ENCODE peak calls at places on chromosome 2, in ten cellular contexts. A, U, P, R, V, J, T, Q, M and D are unnamed samples.

GRCh38 chr2:54088191-54088634 is 27.2 kb upstream of the ACYP2 start:
- DNase-seq in A (peak), P (no peak), T (no peak), R (no peak), Q (no peak), M (no peak), U (no peak), V (no peak), J (no peak), D (no peak)

GRCh38 chr2:112486895-112487294 is 4.9 kb downstream of the TTL start:
- DNase-seq in T (no peak), J (no peak), R (no peak), Q (no peak), V (no peak), P (no peak), A (no peak), M (no peak), U (no peak), D (no peak)

GRCh38 chr2:54149623-54150501 is 34.4 kb downstream of the ACYP2 start:
- DNase-seq in V (no peak), Q (no peak), U (no peak), M (no peak), T (no peak), P (no peak), J (no peak), A (no peak), R (no peak), D (no peak)

GRCh38 chr2:206004004-206004693 is 81.8 kb downstream of the INO80D start:
- DNase-seq in V (no peak), P (peak), M (peak), T (no peak), J (no peak), A (peak), Q (no peak), U (no peak), R (peak), D (peak)

GRCh38 chr2:29950432-29950943 is 29.1 kb upstream of the ALK start:
- DNase-seq in T (no peak), J (no peak), P (no peak), R (no peak), U (no peak), Q (no peak), M (no peak), V (no peak), A (no peak), D (no peak)

GRCh38 chr2:223537669-223538601 is 64.2 kb downstream of the SCG2 start:
- DNase-seq in U (no peak), P (peak), T (no peak), A (no peak), M (no peak), V (no peak), Q (no peak), R (no peak), J (no peak), D (no peak)

GRCh38 chr2:98483257-98483861 is 38.7 kb downstream of the INPP4A start:
- DNase-seq in Q (no peak), V (no peak), A (no peak), P (no peak), M (no peak), U (no peak), R (no peak), J (no peak), T (peak), D (no peak)

GRCh38 chr2:201978988-201979387 is 54.7 kb upstream of the FZD7 start:
- DNase-seq in U (no peak), P (no peak), Q (no peak), R (no peak), T (peak), V (no peak), J (no peak), A (no peak), M (no peak), D (no peak)

GRCh38 chr2:195573314-195573713 is 83.7 kb upstream of the SLC39A10 start:
- DNase-seq in Q (no peak), U (no peak), P (no peak), J (no peak), A (no peak), V (no peak), M (no peak), T (no peak), R (no peak), D (no peak)

GRCh38 chr2:146804288-146804687 is 1040.5 kb upstream of the ACVR2A start:
- DNase-seq in Q (no peak), J (no peak), P (no peak), A (no peak), V (no peak), M (no peak), U (no peak), T (no peak), R (no peak), D (no peak)

GRCh38 chr2:29305762-29306161 is 190.5 kb downstream of the CLIP4 start:
- DNase-seq in P (no peak), Q (no peak), V (no peak), A (no peak), M (no peak), R (no peak), U (no peak), T (no peak), J (no peak), D (no peak)

GRCh38 chr2:85719609-85720240 is 25.6 kb downstream of the GNLY start:
- DNase-seq in Q (no peak), A (no peak), J (no peak), V (no peak), T (no peak), P (no peak), R (no peak), U (no peak), M (no peak), D (no peak)

GRCh38 chr2:205274801-205275200 is 407.5 kb upstream of the NRP2 start:
- DNase-seq in T (no peak), R (no peak), A (no peak), Q (no peak), U (no peak), P (no peak), J (no peak), V (no peak), M (no peak), D (no peak)

GRCh38 chr2:30232801-30233130 is 1.4 kb downstream of the LBH start:
- DNase-seq in R (no peak), M (no peak), T (no peak), Q (no peak), U (peak), V (peak), P (no peak), A (no peak), J (no peak), D (peak)

GRCh38 chr2:171824086-171824485 is 70.0 kb downstream of the SLC25A12 start:
- DNase-seq in Q (no peak), T (no peak), U (no peak), V (no peak), P (no peak), R (no peak), M (no peak), J (no peak), A (no peak), D (no peak)

GRCh38 chr2:240402566-240403295 is 32.7 kb upstream of the GPC1 start:
- DNase-seq in J (peak), Q (peak), P (no peak), M (no peak), R (no peak), T (peak), V (no peak), A (no peak), U (no peak), D (no peak)

GRCh38 chr2:172888704-172889103 is 153.1 kb downstream of the RAPGEF4 start:
- DNase-seq in R (peak), U (no peak), V (no peak), P (no peak), Q (no peak), T (no peak), A (no peak), M (no peak), J (no peak), D (no peak)

GRCh38 chr2:236972491-236973379 is 113.0 kb upstream of the COPS8 start:
- DNase-seq in R (no peak), A (no peak), M (no peak), T (peak), V (no peak), J (peak), P (peak), Q (no peak), U (peak), D (peak)

GRCh38 chr2:84939426-84940087 is 31.4 kb upstream of the KCMF1 start:
- DNase-seq in M (no peak), J (no peak), Q (peak), T (peak), P (no peak), U (no peak), R (no peak), A (no peak), V (no peak), D (peak)

GRCh38 chr2:9674931-9675330 is 44.1 kb upstream of the YWHAQ start:
- DNase-seq in P (no peak), V (no peak), T (no peak), M (no peak), J (no peak), U (no peak), A (no peak), R (no peak), Q (no peak), D (no peak)

GRCh38 chr2:196590286-196590685 is 49.2 kb upstream of the CCDC150 start:
- DNase-seq in V (no peak), Q (no peak), A (no peak), P (no peak), J (no peak), T (no peak), R (no peak), M (no peak), U (no peak), D (no peak)

GRCh38 chr2:99554238-99554637 is 64.4 kb upstream of the REV1 start:
- DNase-seq in R (no peak), U (no peak), Q (no peak), A (peak), M (peak), P (no peak), V (no peak), T (no peak), J (no peak), D (no peak)
- TF ChIP-seq EP300 in R (no peak), U (no peak), Q (no peak), A (no peak), M (no peak), P (no peak), V (no peak), T (no peak), J (no peak), D (no peak)

GRCh38 chr2:238339814-238340213 is 19.5 kb downstream of the TRAF3IP1 start:
- DNase-seq in A (no peak), P (peak), T (no peak), V (no peak), J (no peak), Q (no peak), M (no peak), R (peak), U (peak), D (peak)
- TF ChIP-seq CTCF in A (no peak), P (peak), T (no peak), V (no peak), J (no peak), Q (no peak), M (no peak), R (no peak), U (peak), D (peak)

GRCh38 chr2:217291259-217291658 is 431.4 kb upstream of the TNP1 start:
- DNase-seq in J (no peak), U (no peak), V (no peak), M (no peak), T (no peak), R (no peak), Q (no peak), A (no peak), P (no peak), D (no peak)

GRCh38 chr2:217288472-217289063 is 428.7 kb upstream of the TNP1 start:
- DNase-seq in U (no peak), P (no peak), J (no peak), M (no peak), R (no peak), A (no peak), T (no peak), V (no peak), Q (no peak), D (no peak)

GRCh38 chr2:217290467-217290866 is 430.6 kb upstream of the TNP1 start:
- DNase-seq in A (no peak), Q (no peak), V (no peak), P (no peak), T (no peak), R (no peak), J (no peak), M (no peak), U (no peak), D (no peak)

GRCh38 chr2:217289909-217290283 is 430.0 kb upstream of the TNP1 start:
- DNase-seq in Q (no peak), R (peak), P (peak), T (no peak), A (peak), U (no peak), M (no peak), J (no peak), V (no peak), D (no peak)

DNA sequence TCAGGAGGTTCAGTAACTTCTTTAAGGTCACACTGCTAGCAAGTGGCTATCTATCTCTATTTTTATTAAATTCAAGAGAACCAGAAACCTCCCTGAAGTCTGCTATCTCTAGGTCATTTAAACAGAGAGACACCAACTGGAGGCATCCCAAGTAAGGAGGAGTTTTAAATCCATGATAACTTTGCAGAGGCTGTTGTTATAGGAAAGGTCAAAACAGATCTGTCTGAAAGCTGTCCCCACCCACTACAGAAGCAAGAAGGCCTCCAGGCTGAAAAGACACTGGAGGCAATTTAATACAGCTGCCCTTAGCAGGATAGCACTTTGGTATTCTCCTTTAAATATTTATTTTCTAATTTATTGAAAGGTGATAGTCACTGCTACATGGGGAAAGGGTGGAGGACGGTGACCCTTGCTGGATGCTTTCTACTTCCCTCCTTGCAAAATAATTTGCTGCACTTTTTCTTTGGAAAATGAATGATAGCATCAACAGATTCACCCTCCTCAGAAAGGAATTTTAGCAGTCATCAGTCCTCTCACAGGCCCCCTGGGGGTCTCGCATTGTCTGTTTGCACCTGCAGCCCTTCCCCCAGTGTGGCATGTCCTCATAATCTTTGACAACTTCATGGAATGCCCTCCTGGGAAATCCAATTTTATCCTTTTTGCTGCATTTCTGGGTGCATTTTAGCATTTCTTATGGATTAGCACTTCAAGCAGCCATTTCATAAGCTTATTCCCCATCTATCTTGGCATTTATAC is 429.5 kb upstream of the TNP1 start:
- DNase-seq in M (no peak), R (no peak), P (no peak), Q (no peak), A (peak), V (no peak), U (no peak), T (no peak), J (no peak), D (no peak)
- H3K27ac ChIP-seq in M (no peak), R (no peak), P (no peak), Q (no peak), A (no peak), V (no peak), U (no peak), T (peak), J (no peak), D (peak)

DNA sequence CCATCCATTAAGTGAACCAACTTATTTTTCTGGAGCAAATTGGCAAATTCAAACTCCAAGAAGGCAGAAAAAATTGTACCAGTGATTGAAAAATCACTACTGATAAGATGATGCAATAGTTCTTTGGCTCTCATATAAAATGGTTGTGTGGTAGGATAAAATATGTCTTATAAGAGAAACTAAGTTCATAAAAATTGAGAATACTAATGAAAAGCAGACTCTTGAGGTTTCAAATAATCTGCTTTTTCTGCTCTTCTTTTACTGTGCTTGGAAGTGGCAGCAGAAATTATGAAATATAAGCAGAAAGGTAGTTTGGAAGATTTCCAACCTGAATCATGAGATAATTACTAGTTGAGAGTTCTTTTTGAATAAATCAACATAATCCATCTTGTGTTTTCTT is 61.9 kb downstream of the PPP1R1C start:
- DNase-seq in J (no peak), A (no peak), V (no peak), P (no peak), T (no peak), M (no peak), U (no peak), R (no peak), Q (no peak), D (no peak)
- TF ChIP-seq EP300 in J (no peak), A (no peak), V (no peak), P (no peak), T (no peak), M (no peak), U (no peak), R (peak), Q (no peak), D (no peak)

GRCh38 chr2:38037757-38038615 is 38.0 kb downstream of the CYP1B1 start:
- DNase-seq in P (no peak), Q (no peak), M (no peak), J (no peak), T (no peak), U (no peak), R (no peak), A (peak), V (peak), D (no peak)
- TF ChIP-seq CTCF in P (peak), Q (no peak), M (peak), J (no peak), T (peak), U (no peak), R (no peak), A (no peak), V (no peak), D (no peak)